ENCODE peak calls at places on chromosomes 6 and 20, in four cellular contexts. One of them, this sample, is unnamed.
A peak's percentile ranks its signal among the peaks of the same experiment; 100 is the strongest.

GRCh38 chr6:137845460-137845859 is 21.6 kb upstream of the TNFAIP3 start:
- DNase-seq in right atrium auricular region: no peak
- DNase-seq in gastrocnemius medialis: no peak
- DNase-seq in osteocyte: no peak
- DNase-seq in this sample: no peak

GRCh38 chr6:29731281-29731680 is 8.0 kb downstream of the HLA-F start:
- DNase-seq in right atrium auricular region: no peak
- DNase-seq in gastrocnemius medialis: no peak
- DNase-seq in osteocyte: no peak
- DNase-seq in this sample: no peak

GRCh38 chr6:116410945-116411623 is 40.3 kb downstream of the DSE start:
- DNase-seq in right atrium auricular region: no peak
- DNase-seq in gastrocnemius medialis: peak; percentile 70
- DNase-seq in osteocyte: no peak
- DNase-seq in this sample: no peak

GRCh38 chr6:113019176-113019575 is 672.0 kb downstream of the RFPL4B start:
- DNase-seq in right atrium auricular region: no peak
- DNase-seq in gastrocnemius medialis: no peak
- DNase-seq in osteocyte: no peak
- DNase-seq in this sample: no peak

GRCh38 chr6:37889015-37889885 is 69.7 kb downstream of the ZFAND3 start:
- DNase-seq in right atrium auricular region: no peak
- DNase-seq in gastrocnemius medialis: no peak
- DNase-seq in osteocyte: no peak
- DNase-seq in this sample: no peak

GRCh38 chr20:4457566-4458543 is 263.9 kb upstream of the PRND start:
- DNase-seq in right atrium auricular region: no peak
- DNase-seq in gastrocnemius medialis: no peak
- DNase-seq in osteocyte: no peak
- DNase-seq in this sample: no peak

GRCh38 chr6:57215260-57215659 is 6.8 kb downstream of the RAB23 start:
- DNase-seq in right atrium auricular region: no peak
- DNase-seq in gastrocnemius medialis: no peak
- DNase-seq in osteocyte: no peak
- DNase-seq in this sample: no peak

GRCh38 chr6:169898788-169899480 is 147.5 kb downstream of the ERMARD start:
- DNase-seq in right atrium auricular region: no peak
- DNase-seq in gastrocnemius medialis: no peak
- DNase-seq in osteocyte: no peak
- DNase-seq in this sample: no peak

GRCh38 chr20:19453369-19453768 is 240.9 kb downstream of the SLC24A3 start:
- DNase-seq in right atrium auricular region: no peak
- DNase-seq in gastrocnemius medialis: no peak
- DNase-seq in osteocyte: no peak
- DNase-seq in this sample: no peak

GRCh38 chr20:9920908-9921307 is 82.0 kb upstream of the PAK5 start:
- DNase-seq in right atrium auricular region: no peak
- DNase-seq in gastrocnemius medialis: no peak
- DNase-seq in osteocyte: no peak
- DNase-seq in this sample: no peak

GRCh38 chr6:158382491-158382890 is 70.2 kb downstream of the TULP4 start:
- DNase-seq in right atrium auricular region: no peak
- DNase-seq in gastrocnemius medialis: no peak
- DNase-seq in osteocyte: no peak
- DNase-seq in this sample: no peak

GRCh38 chr20:49037962-49038387 is 8.1 kb upstream of the CSE1L start:
- DNase-seq in right atrium auricular region: peak; percentile 21
- DNase-seq in gastrocnemius medialis: no peak
- DNase-seq in osteocyte: no peak
- DNase-seq in this sample: no peak

GRCh38 chr20:41318271-41318649 is 729 bp upstream of the ZHX3 start:
- DNase-seq in right atrium auricular region: no peak
- DNase-seq in gastrocnemius medialis: no peak
- DNase-seq in osteocyte: no peak
- DNase-seq in this sample: no peak

GRCh38 chr6:6781172-6781876 is 192.8 kb downstream of the LY86 start:
- DNase-seq in right atrium auricular region: no peak
- DNase-seq in gastrocnemius medialis: peak; percentile 24
- DNase-seq in osteocyte: no peak
- DNase-seq in this sample: no peak

GRCh38 chr6:87200469-87201174 is 45.3 kb downstream of the ZNF292 start:
- DNase-seq in right atrium auricular region: no peak
- DNase-seq in gastrocnemius medialis: no peak
- DNase-seq in osteocyte: no peak
- DNase-seq in this sample: no peak

GRCh38 chr6:13696226-13696625 is 15.4 kb downstream of the RANBP9 start:
- DNase-seq in right atrium auricular region: no peak
- DNase-seq in gastrocnemius medialis: no peak
- DNase-seq in osteocyte: no peak
- DNase-seq in this sample: no peak

GRCh38 chr6:135002229-135002844 is 52.3 kb downstream of the HBS1L start:
- DNase-seq in right atrium auricular region: no peak
- DNase-seq in gastrocnemius medialis: no peak
- DNase-seq in osteocyte: no peak
- DNase-seq in this sample: no peak
- TF ChIP-seq CTCF in right atrium auricular region: peak; percentile 57
- TF ChIP-seq CTCF in gastrocnemius medialis: peak; percentile 49
- TF ChIP-seq CTCF in osteocyte: peak; percentile 68
- TF ChIP-seq CTCF in this sample: peak; percentile 80

GRCh38 chr20:25227317-25227831 is 20.5 kb upstream of the PYGB start:
- DNase-seq in right atrium auricular region: peak; percentile 77
- DNase-seq in gastrocnemius medialis: no peak
- DNase-seq in osteocyte: no peak
- DNase-seq in this sample: no peak

GRCh38 chr20:25223765-25224720 is 23.8 kb upstream of the PYGB start:
- DNase-seq in right atrium auricular region: no peak
- DNase-seq in gastrocnemius medialis: no peak
- DNase-seq in osteocyte: no peak
- DNase-seq in this sample: no peak

GRCh38 chr20:25225642-25226432 is 22.0 kb upstream of the PYGB start:
- DNase-seq in right atrium auricular region: no peak
- DNase-seq in gastrocnemius medialis: no peak
- DNase-seq in osteocyte: no peak
- DNase-seq in this sample: no peak

GRCh38 chr20:25224941-25225340 is 22.9 kb upstream of the PYGB start:
- DNase-seq in right atrium auricular region: no peak
- DNase-seq in gastrocnemius medialis: no peak
- DNase-seq in osteocyte: no peak
- DNase-seq in this sample: no peak

DNA sequence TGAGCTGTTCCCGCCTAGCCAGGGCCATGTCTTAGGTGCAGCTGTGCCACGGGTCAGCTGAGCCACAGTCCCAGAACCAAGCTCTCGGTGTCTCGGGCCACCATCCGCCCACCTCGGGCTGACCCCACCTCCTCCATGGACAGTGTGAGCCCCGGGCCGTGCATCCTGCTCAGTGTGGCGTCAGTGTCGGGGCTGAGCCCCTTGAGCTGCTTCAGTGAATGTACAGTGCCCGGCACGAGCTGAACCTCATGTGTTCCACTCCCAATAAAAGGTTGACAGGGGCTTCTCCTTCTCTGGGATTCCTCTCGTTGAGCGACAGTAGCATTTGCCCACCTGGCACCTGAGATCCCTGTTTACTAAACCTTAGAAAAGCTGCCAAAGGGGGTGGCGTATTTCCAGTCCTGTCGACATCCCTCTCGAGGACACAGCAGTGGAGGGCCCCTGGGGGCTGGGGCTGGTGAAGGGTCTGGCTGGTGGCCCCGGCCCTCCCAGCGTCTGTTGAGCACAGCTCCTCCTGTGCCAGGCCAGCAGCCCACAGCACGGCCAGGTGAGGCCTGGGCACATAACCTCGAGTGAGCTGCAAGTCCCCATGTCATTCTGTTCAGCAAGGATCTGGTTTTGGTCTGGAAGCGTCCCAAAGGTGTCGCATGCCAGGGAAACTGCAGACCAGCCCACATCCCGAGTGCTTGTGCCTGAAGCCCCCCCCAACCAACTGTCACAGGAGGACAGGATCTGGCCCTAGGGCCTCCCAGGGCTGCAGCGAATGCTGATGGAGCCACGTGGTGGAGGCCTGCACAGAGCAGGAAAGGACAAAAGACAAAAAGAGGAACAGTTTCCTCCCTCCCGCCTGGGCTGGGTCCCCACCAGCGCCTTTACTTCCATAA is 21.2 kb upstream of the PYGB start:
- DNase-seq in right atrium auricular region: peak; percentile 81
- DNase-seq in gastrocnemius medialis: no peak
- DNase-seq in osteocyte: no peak
- DNase-seq in this sample: no peak
- TF ChIP-seq CTCF in right atrium auricular region: no peak
- TF ChIP-seq CTCF in gastrocnemius medialis: no peak
- TF ChIP-seq CTCF in osteocyte: no peak
- TF ChIP-seq CTCF in this sample: no peak

DNA sequence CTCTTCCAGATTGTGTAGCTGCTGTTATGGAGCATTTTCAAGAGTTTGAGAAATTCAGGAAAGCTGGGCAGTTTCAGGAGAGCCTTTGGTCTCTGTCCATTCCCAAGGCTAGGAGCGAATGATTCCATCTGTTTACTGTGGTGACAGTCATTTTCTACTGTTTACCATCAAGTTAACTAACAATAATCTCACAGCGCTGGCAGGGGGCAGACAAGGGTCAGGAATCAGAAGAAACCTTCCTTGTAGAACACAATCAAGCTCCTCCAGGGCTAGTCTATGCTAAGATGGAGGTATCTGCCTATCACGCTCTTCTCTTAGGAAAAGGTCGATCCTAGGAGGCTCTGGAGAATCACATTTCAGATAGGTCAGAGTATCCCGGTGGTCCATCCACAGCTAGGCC is 293.9 kb downstream of the KIF16B start:
- DNase-seq in right atrium auricular region: no peak
- DNase-seq in gastrocnemius medialis: no peak
- DNase-seq in osteocyte: peak; percentile 46
- DNase-seq in this sample: no peak
- TF ChIP-seq CTCF in right atrium auricular region: no peak
- TF ChIP-seq CTCF in gastrocnemius medialis: no peak
- TF ChIP-seq CTCF in osteocyte: no peak
- TF ChIP-seq CTCF in this sample: no peak

DNA sequence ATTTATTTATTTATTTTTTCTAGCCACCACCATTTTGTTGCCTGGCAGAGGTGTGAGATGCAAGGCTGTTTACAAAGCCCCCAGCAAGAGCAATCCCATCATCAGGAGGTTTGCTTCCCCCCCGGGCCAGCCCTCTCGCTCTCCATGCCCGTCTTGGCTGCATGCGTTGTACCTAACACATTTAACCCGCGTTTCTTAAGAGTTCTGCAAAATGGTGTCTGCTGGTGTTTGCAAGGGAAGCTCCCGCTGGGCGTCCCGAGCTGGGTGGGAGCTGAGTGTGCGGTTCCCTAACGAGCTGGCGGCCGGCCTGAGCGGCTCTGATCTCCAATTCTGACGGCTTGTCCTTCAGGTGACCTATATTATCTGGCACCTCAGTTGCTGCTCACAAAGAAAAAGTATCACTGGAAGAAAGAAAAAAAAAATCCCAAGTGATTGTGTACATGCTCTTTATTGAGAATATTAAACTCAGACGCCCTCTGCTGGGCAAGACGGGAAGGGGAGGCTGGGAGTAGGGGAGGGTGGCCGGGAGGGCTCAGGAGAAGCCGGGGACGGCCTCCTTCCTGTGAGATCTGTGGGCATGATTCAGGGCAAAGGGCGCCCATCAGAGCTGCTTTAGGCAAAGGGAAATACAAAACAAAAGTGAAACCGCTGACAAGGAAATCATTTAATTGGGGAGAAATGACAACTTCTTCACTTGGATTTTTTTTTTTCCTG is 154.8 kb downstream of the BCAS1 start:
- DNase-seq in right atrium auricular region: peak; percentile 98
- DNase-seq in gastrocnemius medialis: peak; percentile 84
- DNase-seq in osteocyte: peak; percentile 97
- DNase-seq in this sample: peak; percentile 94
- TF ChIP-seq CTCF in right atrium auricular region: peak; percentile 95
- TF ChIP-seq CTCF in gastrocnemius medialis: peak; percentile 95
- TF ChIP-seq CTCF in osteocyte: peak; percentile 89
- TF ChIP-seq CTCF in this sample: peak; percentile 93

GRCh38 chr20:8664778-8665177 is 404.1 kb upstream of the PLCB4 start:
- DNase-seq in right atrium auricular region: no peak
- DNase-seq in gastrocnemius medialis: no peak
- DNase-seq in osteocyte: no peak
- DNase-seq in this sample: no peak
- TF ChIP-seq CTCF in right atrium auricular region: peak; percentile 38
- TF ChIP-seq CTCF in gastrocnemius medialis: no peak
- TF ChIP-seq CTCF in osteocyte: peak; percentile 21
- TF ChIP-seq CTCF in this sample: no peak

DNA sequence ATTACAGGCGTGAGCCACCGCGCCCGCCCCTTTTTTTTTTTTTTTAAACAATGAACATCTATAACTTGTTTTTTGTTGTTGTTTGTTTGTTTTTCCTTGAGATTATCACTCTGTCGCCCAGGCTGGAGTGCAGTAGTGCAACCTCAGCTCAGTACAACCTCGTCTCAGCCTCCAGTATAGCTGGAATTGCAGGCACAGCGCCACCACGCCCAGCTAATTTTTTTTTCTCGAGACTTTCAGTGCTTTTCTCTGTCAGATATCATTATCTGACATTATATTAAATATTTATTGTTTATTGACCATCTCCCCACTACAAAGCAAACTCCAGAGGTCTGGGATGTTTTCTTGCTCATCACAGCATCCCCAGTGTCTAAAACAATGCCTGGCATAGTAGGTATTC is 2.3 kb upstream of the DLK2 start:
- DNase-seq in right atrium auricular region: no peak
- DNase-seq in gastrocnemius medialis: no peak
- DNase-seq in osteocyte: no peak
- DNase-seq in this sample: no peak
- TF ChIP-seq CTCF in right atrium auricular region: no peak
- TF ChIP-seq CTCF in gastrocnemius medialis: no peak
- TF ChIP-seq CTCF in osteocyte: peak; percentile 14
- TF ChIP-seq CTCF in this sample: peak; percentile 25

This sample was measured in type B pancreatic cell.